ENCODE peak calls at places on chromosome 19, in ten cellular contexts. B, H, P, F, Q, W, T, G, Y and E are unnamed samples.

GRCh38 chr19:40718774-40719391 is 2.0 kb downstream of the ITPKC start:
- DNase-seq in Y (peak), G (no peak), F (peak), P (peak), B (peak), T (peak), Q (peak), H (no peak), W (no peak), E (no peak)

GRCh38 chr19:49585023-49585422 is 3.9 kb downstream of the PRRG2 start:
- DNase-seq in F (peak), G (no peak), T (no peak), Q (no peak), W (no peak), P (no peak), B (peak), Y (no peak), H (no peak), E (no peak)

GRCh38 chr19:38223617-38224013 is 407 bp downstream of the DPF1 start:
- DNase-seq in T (no peak), W (no peak), B (no peak), G (no peak), Q (no peak), F (no peak), P (no peak), Y (no peak), H (no peak), E (no peak)

GRCh38 chr19:49949735-49950589 is 11.0 kb downstream of the SIGLEC11 start:
- DNase-seq in F (no peak), H (peak), P (no peak), W (no peak), B (no peak), G (no peak), Y (no peak), T (no peak), Q (no peak), E (no peak)

GRCh38 chr19:3537101-3537437 is 1.9 kb upstream of the TEKTIP1 start:
- DNase-seq in P (no peak), Q (no peak), H (no peak), Y (no peak), T (no peak), W (no peak), B (no peak), G (no peak), F (no peak), E (no peak)

GRCh38 chr19:14066139-14066538 is 4.3 kb upstream of the PALM3 start:
- DNase-seq in H (no peak), F (no peak), Y (no peak), P (no peak), G (no peak), B (no peak), T (no peak), Q (no peak), W (no peak), E (no peak)

GRCh38 chr19:50167314-50167721 is 4.2 kb upstream of the IZUMO2 start:
- DNase-seq in Q (no peak), P (no peak), W (no peak), B (no peak), T (no peak), Y (peak), F (no peak), G (no peak), H (no peak), E (no peak)

GRCh38 chr19:42606660-42607351 is 12.1 kb upstream of the CEACAM8 start:
- DNase-seq in F (peak), T (peak), P (peak), G (no peak), Q (peak), Y (no peak), B (peak), H (peak), W (no peak), E (no peak)

DNA sequence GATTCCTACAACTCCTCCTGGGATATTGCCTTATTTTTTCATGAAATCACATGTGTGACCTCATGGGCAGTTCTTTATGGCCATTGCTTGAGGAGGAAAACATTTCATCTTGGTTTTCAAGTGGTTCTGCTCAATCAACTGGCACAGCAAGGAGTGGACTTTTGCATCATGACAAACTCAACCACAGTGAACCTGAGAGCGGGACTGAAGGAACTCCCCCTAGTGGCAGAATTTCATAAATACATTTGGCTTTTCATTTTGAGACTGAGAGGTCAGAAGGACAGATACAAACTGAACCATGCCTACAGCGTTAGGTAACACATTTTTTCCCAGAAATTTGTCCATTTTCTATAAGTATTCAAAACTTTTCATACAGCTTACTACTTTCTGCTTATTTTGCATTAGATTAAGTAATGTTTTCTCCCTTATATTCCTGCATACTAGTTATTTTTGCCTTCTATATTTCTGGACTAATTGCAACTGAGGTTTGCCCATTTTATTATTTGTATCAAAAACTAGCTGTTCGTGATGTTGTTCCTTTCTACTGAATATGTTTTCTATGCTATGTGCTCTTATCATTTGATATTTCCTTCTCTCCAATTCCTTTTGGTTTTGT is 13.4 kb upstream of the SIGLEC12 start:
- DNase-seq in G (peak), Q (peak), F (no peak), H (peak), W (no peak), T (peak), P (peak), B (peak), Y (no peak), E (peak)
- TF ChIP-seq CTCF in G (peak), Q (peak), F (peak), H (peak), W (peak), T (peak), P (peak), B (peak), Y (peak), E (peak)

DNA sequence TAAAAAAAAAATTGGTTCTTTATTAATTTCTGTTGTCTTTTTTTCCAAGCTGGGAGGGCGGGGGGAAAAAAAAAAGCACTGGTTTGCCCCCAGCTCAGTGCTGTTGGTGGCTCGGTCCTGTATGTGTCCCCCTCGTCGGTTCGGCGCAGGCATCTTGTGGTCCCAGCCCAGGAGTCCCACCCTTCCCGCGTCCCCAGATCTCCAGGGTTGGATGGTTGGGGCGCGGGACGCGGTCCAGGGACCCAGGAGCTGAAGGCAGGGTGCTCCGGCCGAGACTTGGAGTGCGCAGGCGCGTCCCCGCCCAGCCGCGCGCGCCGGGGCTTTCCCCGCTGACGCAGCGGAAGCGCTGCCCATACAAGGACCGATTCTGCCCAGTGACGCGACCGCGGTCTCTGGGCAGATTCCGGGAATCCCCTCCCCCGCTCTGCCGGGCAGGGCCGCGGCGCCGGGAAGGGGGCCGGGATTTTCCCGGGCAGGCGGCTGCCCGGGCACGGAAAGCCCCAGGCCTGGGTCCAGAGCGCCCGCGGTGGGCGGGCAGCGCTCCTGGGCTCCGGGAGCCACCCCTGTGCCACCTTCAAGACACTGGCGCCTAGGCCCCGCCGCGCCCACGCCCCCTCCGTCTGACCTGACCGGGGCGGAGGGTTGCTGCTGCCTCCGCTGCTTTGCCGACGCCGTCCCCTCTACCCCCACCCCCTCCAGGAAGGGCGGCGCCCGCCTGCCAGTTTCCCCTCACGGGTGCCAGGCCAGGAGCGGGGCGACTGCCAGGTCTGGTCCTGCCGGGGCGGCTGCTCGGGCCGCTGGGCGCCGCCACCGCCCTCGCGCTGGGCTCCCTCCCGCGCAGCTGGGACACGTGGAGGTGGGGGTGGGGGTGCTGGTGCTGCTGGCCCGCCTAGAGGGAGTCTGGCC is 2.3 kb downstream of the JUNB start:
- DNase-seq in G (no peak), W (no peak), F (peak), H (peak), B (peak), T (peak), Y (peak), Q (peak), P (peak), E (peak)
- TF ChIP-seq CTCF in G (no peak), W (no peak), F (no peak), H (no peak), B (no peak), T (no peak), Y (no peak), Q (no peak), P (no peak), E (no peak)

DNA sequence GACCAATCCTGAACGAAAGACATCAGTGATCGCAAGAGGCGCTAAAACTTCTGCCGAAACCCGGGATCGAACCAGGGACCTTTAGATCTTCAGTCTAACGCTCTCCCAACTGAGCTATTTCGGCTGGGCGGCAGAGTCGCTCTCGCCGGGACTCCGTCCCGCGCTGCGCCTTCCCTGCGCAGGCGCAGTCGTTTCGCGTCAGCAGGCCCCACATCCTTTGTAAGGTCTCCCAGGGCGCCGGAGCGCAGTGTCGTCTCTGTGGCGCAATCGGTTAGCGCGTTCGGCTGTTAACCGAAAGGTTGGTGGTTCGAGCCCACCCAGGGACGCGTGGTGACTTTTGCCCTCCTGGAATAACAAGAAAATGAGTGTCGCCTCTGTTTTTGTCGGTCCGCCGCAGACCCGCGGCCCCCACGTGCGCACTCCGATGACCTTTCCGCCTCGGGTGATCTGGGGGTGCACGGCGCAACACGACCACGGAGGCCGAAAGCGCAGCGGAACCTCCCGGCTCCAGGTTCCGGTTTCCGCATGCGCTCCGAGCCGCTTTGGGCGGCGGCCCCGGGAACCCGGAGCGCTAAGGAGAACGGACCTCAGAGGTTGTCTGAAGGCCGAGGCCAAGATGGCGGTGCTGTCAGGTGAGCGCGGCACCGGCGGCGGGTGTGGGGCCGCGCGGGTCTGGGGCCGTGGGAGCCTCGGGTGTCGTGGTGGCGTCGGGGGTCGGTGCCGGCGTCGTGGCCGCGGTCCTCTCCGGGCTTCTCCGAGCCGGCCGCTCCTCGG is at the start of gene NDUFS7:
- DNase-seq in F (peak), W (no peak), T (peak), B (peak), Y (peak), P (peak), H (peak), G (peak), Q (peak), E (peak)
- TF ChIP-seq CTCF in F (no peak), W (peak), T (no peak), B (no peak), Y (no peak), P (peak), H (no peak), G (peak), Q (peak), E (peak)

GRCh38 chr19:31353826-31354225 is 4.6 kb upstream of the TSHZ3 start:
- DNase-seq in P (no peak), B (no peak), F (peak), T (no peak), W (no peak), G (no peak), Q (no peak), H (no peak), Y (no peak), E (no peak)
- TF ChIP-seq CTCF in P (no peak), B (no peak), F (no peak), T (no peak), W (no peak), G (no peak), Q (no peak), H (no peak), Y (no peak), E (no peak)

GRCh38 chr19:32405431-32406160 is at the start of gene DPY19L3:
- DNase-seq in G (peak), Y (peak), T (peak), B (peak), W (peak), Q (peak), F (peak), P (peak), H (peak), E (peak)
- TF ChIP-seq CTCF in G (no peak), Y (no peak), T (no peak), B (no peak), W (no peak), Q (no peak), F (no peak), P (no peak), H (no peak), E (no peak)

GRCh38 chr19:18709546-18709945 is 26.1 kb downstream of the CRTC1 start:
- DNase-seq in W (no peak), G (no peak), F (no peak), H (no peak), Y (no peak), P (no peak), Q (no peak), B (no peak), T (no peak), E (no peak)

GRCh38 chr19:18711893-18712292 is 28.4 kb downstream of the CRTC1 start:
- DNase-seq in B (no peak), P (no peak), T (no peak), G (no peak), Q (no peak), Y (no peak), H (no peak), F (no peak), W (no peak), E (no peak)

GRCh38 chr19:18710986-18711751 is 27.7 kb downstream of the CRTC1 start:
- DNase-seq in W (no peak), Q (peak), Y (no peak), B (no peak), P (no peak), F (no peak), H (no peak), T (peak), G (no peak), E (peak)

GRCh38 chr19:18710186-18710585 is 26.7 kb downstream of the CRTC1 start:
- DNase-seq in Y (no peak), W (no peak), F (no peak), B (no peak), P (no peak), T (no peak), Q (no peak), G (no peak), H (no peak), E (no peak)

DNA sequence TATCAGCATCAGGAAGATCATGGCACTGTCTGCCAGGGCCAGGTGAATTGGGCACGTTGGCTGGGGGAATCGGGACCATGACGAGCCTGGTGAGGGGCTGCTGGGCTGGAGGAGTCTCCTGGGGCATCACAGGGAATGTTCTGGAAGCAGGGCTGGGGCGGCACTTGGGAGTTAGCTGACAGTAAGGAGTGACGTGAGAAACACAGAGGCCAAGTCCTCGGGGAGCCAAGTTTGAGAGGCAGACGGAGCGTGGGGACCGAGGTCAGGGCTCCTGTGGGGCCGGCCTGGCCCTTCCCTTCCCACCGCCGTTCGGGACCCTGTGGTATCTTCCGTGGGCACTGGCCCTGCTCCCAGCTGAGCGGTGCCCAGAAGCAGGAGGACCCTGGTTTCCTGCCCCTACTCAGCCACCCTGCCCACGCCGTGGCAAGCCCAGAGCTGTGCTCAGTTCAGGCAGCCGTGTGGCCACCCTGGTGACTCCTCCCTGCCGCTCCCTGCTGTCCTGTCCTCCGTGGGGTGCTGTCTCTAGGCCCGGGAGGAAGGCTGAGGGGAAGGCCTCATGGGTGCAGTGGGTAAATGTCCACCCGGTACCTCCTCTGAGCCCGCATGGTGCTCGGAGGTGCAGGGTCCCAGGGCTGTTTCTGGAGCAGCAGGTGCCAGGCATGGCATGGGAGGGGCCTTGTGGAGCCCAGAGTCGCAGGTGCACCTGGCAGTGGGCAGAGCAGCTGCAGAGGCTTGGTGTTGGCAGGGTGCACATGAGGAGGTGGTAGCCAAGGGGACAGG is 25.2 kb downstream of the CRTC1 start:
- DNase-seq in B (no peak), Y (no peak), H (no peak), T (no peak), Q (no peak), F (no peak), P (no peak), G (no peak), W (no peak), E (no peak)
- TF ChIP-seq CTCF in B (no peak), Y (no peak), H (no peak), T (no peak), Q (no peak), F (no peak), P (no peak), G (no peak), W (no peak), E (no peak)

GRCh38 chr19:10095622-10095947 is 6.9 kb downstream of the ANGPTL6 start:
- DNase-seq in G (no peak), B (no peak), H (no peak), W (no peak), P (no peak), T (no peak), F (no peak), Y (no peak), Q (no peak), E (no peak)

GRCh38 chr19:10093295-10094186 is 7.4 kb downstream of the SHFL start:
- DNase-seq in W (no peak), P (no peak), Y (no peak), T (no peak), G (no peak), Q (no peak), H (peak), B (no peak), F (peak), E (no peak)

GRCh38 chr19:10096615-10096963 is 5.9 kb downstream of the ANGPTL6 start:
- DNase-seq in F (no peak), G (no peak), P (no peak), Y (no peak), W (no peak), H (no peak), Q (no peak), T (no peak), B (no peak), E (no peak)

GRCh38 chr19:10092648-10093294 is 6.7 kb downstream of the SHFL start:
- DNase-seq in G (no peak), Q (no peak), P (no peak), H (peak), W (no peak), B (no peak), T (no peak), Y (no peak), F (no peak), E (no peak)

GRCh38 chr19:10095948-10096614 is 6.4 kb downstream of the ANGPTL6 start:
- DNase-seq in Y (peak), B (peak), Q (peak), W (peak), P (peak), F (peak), T (peak), G (no peak), H (peak), E (peak)
- TF ChIP-seq CTCF in Y (no peak), B (no peak), Q (no peak), W (no peak), P (no peak), F (no peak), T (no peak), G (no peak), H (no peak), E (no peak)